ENCODE peak calls at places on chromosomes 1 and 21, in nine cellular contexts. L is stomach; E is MM.1S; G is AG04449; Y is HT-29; F is tibial artery; M is CD4-positive, alpha-beta T cell; J is stromal cell of bone marrow; T is NCI-H510A. D is an unnamed sample.

GRCh38 chr21:45405271-45405818 is 380 bp downstream of the COL18A1 start:
- DNase-seq in G (no peak), Y (no peak), F (peak), E (no peak), M (no peak), J (no peak), L (no peak), T (no peak), D (no peak)

GRCh38 chr1:151619489-151620093 is 7.7 kb downstream of the SNX27 start:
- DNase-seq in G (no peak), E (no peak), L (no peak), Y (no peak), F (no peak), T (no peak), J (no peak), M (no peak), D (no peak)

GRCh38 chr1:221366495-221367095 is 375.3 kb downstream of the DUSP10 start:
- DNase-seq in F (no peak), Y (no peak), T (no peak), J (no peak), L (no peak), M (no peak), E (no peak), G (no peak), D (no peak)

GRCh38 chr1:112706505-112707216 is at the start of gene RHOC:
- DNase-seq in T (peak), F (peak), J (peak), M (no peak), G (no peak), Y (peak), L (peak), E (peak), D (peak)

GRCh38 chr1:6300342-6301141 is 39.6 kb upstream of the GPR153 start:
- DNase-seq in G (no peak), J (no peak), L (peak), F (no peak), Y (peak), E (no peak), M (no peak), T (no peak), D (no peak)

GRCh38 chr1:110177775-110178174 is 27.5 kb downstream of the SLC6A17 start:
- DNase-seq in L (no peak), F (no peak), T (no peak), G (no peak), E (no peak), M (no peak), J (no peak), Y (no peak), D (no peak)

GRCh38 chr21:38815060-38815405 is 9.3 kb downstream of the ETS2 start:
- DNase-seq in T (no peak), G (no peak), Y (no peak), E (no peak), L (no peak), M (no peak), F (no peak), J (no peak), D (no peak)

GRCh38 chr1:78005755-78006154 is 1.0 kb downstream of the DNAJB4 start:
- DNase-seq in E (no peak), L (no peak), Y (peak), J (peak), M (no peak), T (no peak), G (peak), F (no peak), D (no peak)

GRCh38 chr21:17540530-17540929 is 27.7 kb downstream of the CXADR start:
- DNase-seq in L (no peak), F (no peak), M (no peak), G (no peak), T (no peak), Y (no peak), E (no peak), J (no peak), D (no peak)

GRCh38 chr1:189150624-189151023 is 1327.0 kb downstream of the BRINP3 start:
- DNase-seq in J (no peak), Y (no peak), L (no peak), E (no peak), M (no peak), F (no peak), T (no peak), G (no peak), D (no peak)

GRCh38 chr1:203204776-203205175 is 18.3 kb upstream of the CHI3L1 start:
- DNase-seq in Y (no peak), M (no peak), F (peak), T (no peak), J (no peak), G (no peak), L (no peak), E (no peak), D (peak)

GRCh38 chr1:48810740-48811139 is 34.0 kb upstream of the BEND5 start:
- DNase-seq in J (no peak), F (no peak), T (no peak), G (no peak), M (no peak), L (no peak), E (no peak), Y (no peak), D (no peak)

GRCh38 chr1:32774950-32775634 is 42.1 kb downstream of the YARS1 start:
- DNase-seq in M (no peak), L (no peak), J (no peak), F (no peak), G (no peak), E (no peak), T (no peak), Y (peak), D (no peak)

GRCh38 chr1:197418693-197419092 is 150.6 kb downstream of the CRB1 start:
- DNase-seq in G (no peak), J (no peak), T (no peak), L (no peak), E (no peak), F (no peak), M (no peak), Y (no peak), D (no peak)

GRCh38 chr1:110800079-110800478 is 72.9 kb upstream of the CD53 start:
- DNase-seq in F (no peak), Y (no peak), E (peak), M (no peak), G (no peak), L (no peak), J (no peak), T (no peak), D (no peak)

D was measured in upper lobe of right lung.